ENCODE peak calls at places on chromosomes 3 and 15, in seven cellular contexts. F is GM12878, X is HepG2, U is GM12892, N is K562, V is SK-N-SH, D is H1. G is an unnamed sample.

GRCh38 chr3:133941390-133941789 is 45.7 kb upstream of the RAB6B start:
- DNase-seq in F (no peak), X (no peak), U (no peak), N (no peak), V (no peak), D (peak; percentile 44), G (no peak)

GRCh38 chr15:98853161-98853560 is 154.4 kb downstream of the PGPEP1L start:
- DNase-seq in F (peak; percentile 50), X (peak; percentile 29), U (no peak), N (peak; percentile 50), V (peak; percentile 77), D (no peak), G (peak; percentile 38)

GRCh38 chr15:80977627-80978036 is 12.0 kb downstream of the MESD start:
- DNase-seq in F (no peak), X (peak; percentile 35), U (no peak), N (peak; percentile 81), V (peak; percentile 48), D (peak; percentile 79), G (no peak)

GRCh38 chr15:67930720-67931119 is 90.9 kb upstream of the RNU6-1 start:
- DNase-seq in F (no peak), X (no peak), U (no peak), N (no peak), V (no peak), D (no peak), G (no peak)

GRCh38 chr3:71541313-71541712 is 42.2 kb downstream of the FOXP1 start:
- DNase-seq in F (no peak), X (no peak), U (no peak), N (peak; percentile 11), V (no peak), D (no peak), G (no peak)

GRCh38 chr15:81294501-81294850 is 29.5 kb downstream of the STARD5 start:
- DNase-seq in F (no peak), X (no peak), U (no peak), N (no peak), V (no peak), D (no peak), G (no peak)

GRCh38 chr3:175726228-175726627 is 867.1 kb downstream of the NAALADL2 start:
- DNase-seq in F (no peak), X (no peak), U (no peak), N (no peak), V (no peak), D (no peak), G (no peak)

GRCh38 chr3:9420850-9421549 is 23.6 kb downstream of the SETD5 start:
- DNase-seq in F (no peak), X (no peak), U (no peak), N (no peak), V (no peak), D (no peak), G (no peak)

GRCh38 chr3:197236362-197236761 is 62.0 kb downstream of the DLG1 start:
- DNase-seq in F (no peak), X (peak; percentile 19), U (no peak), N (no peak), V (no peak), D (no peak), G (no peak)

GRCh38 chr3:157782236-157782635 is 279.0 kb upstream of the VEPH1 start:
- DNase-seq in F (no peak), X (no peak), U (no peak), N (no peak), V (no peak), D (no peak), G (no peak)

GRCh38 chr3:52891164-52891563 is 6.2 kb downstream of the STIMATE start:
- DNase-seq in F (no peak), X (no peak), U (no peak), N (no peak), V (no peak), D (no peak), G (no peak)

GRCh38 chr15:26805470-26805869 is 32.6 kb upstream of the GABRB3 start:
- DNase-seq in F (no peak), X (no peak), U (no peak), N (no peak), V (no peak), D (no peak), G (no peak)

GRCh38 chr3:99172736-99173657 is 271.5 kb upstream of the DCBLD2 start:
- DNase-seq in F (peak; percentile 9), X (peak; percentile 54), U (no peak), N (peak; percentile 11), V (peak; percentile 36), D (peak; percentile 69), G (peak; percentile 3)

GRCh38 chr15:64122444-64122843 is 26.7 kb downstream of the SNX1 start:
- DNase-seq in F (no peak), X (no peak), U (no peak), N (no peak), V (no peak), D (no peak), G (no peak)

GRCh38 chr3:126111126-126111551 is 27.2 kb upstream of the SLC41A3 start:
- DNase-seq in F (no peak), X (no peak), U (peak; percentile 6), N (no peak), V (peak; percentile 11), D (peak; percentile 33), G (no peak)

GRCh38 chr15:33207646-33208045 is 13.1 kb upstream of the FMN1 start:
- DNase-seq in F (no peak), X (no peak), U (no peak), N (no peak), V (no peak), D (no peak), G (no peak)

GRCh38 chr15:67815036-67815592 is 10.2 kb upstream of the SKOR1 start:
- DNase-seq in F (no peak), X (no peak), U (no peak), N (no peak), V (peak; percentile 9), D (no peak), G (no peak)

GRCh38 chr3:57164217-57164605 is 942 bp downstream of the IL17RD start:
- DNase-seq in F (no peak), X (no peak), U (no peak), N (no peak), V (no peak), D (no peak), G (no peak)

GRCh38 chr15:66503780-66504562 is 684 bp downstream of the RPL4 start:
- DNase-seq in F (no peak), X (no peak), U (no peak), N (no peak), V (no peak), D (no peak), G (no peak)
- TF ChIP-seq POLR2AphosphoS5 in F (no peak), X (no peak), U (no peak), N (no peak), V (no peak), D (peak; percentile 24), G (no peak)

GRCh38 chr3:182370949-182371348 is 422.4 kb upstream of the ATP11B start:
- DNase-seq in F (no peak), X (no peak), U (no peak), N (no peak), V (no peak), D (no peak), G (no peak)

GRCh38 chr3:182364323-182364722 is 429.0 kb upstream of the ATP11B start:
- DNase-seq in F (no peak), X (no peak), U (no peak), N (peak; percentile 34), V (peak; percentile 9), D (no peak), G (no peak)

GRCh38 chr3:182369861-182370260 is 423.4 kb upstream of the ATP11B start:
- DNase-seq in F (no peak), X (no peak), U (no peak), N (no peak), V (no peak), D (no peak), G (no peak)

GRCh38 chr3:182366746-182367145 is 426.6 kb upstream of the ATP11B start:
- DNase-seq in F (no peak), X (no peak), U (no peak), N (no peak), V (no peak), D (no peak), G (no peak)

DNA sequence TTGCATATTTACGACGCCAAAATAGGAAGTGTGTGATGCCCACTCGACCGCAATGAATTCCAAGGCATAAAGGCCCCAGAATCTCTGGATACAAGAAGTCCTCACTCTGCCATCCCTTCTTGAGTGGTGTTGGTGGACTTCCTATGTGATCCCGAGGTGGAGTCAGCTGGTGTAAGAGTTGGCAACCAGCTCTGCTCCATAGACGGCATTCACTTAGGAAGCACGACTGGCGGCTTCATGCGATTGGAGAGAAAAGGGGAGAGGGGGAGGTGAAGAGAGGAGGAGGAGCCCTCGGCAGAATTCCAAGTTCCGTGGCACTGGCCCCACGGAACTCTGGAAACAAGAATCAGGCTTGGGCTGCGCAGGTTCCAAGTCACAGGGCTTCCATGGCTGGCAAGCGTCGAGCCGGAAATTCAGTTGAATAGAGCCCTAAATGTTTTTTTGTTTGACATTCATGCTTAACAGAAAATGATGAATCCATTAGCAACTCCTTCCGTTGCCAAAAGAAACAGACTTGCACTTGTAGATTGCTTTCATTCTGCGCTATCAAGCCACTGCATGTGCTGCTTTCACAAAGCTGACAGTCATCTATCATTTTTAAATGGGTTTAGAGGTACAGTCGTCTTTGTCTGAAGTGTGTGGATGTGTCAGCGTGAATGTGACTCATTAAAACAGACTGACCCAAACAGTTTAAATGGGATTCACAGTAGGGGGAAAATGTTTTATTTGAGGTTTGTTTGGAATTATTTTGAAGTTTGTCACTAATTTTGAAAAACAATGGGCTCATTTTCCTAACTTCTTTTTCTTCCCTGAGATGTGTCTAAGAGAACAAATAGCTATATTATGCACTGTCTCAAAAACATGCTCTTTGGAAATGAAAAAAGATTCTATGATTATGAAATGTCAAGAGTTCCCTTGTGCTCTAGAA is 428.3 kb upstream of the ATP11B start:
- DNase-seq in F (no peak), X (no peak), U (no peak), N (peak; percentile 72), V (peak; percentile 46), D (no peak), G (no peak)
- TF ChIP-seq TAF1 in F (no peak), X (no peak), U (no peak), N (peak; percentile 35), V (no peak), D (no peak), G (no peak)

GRCh38 chr3:11705049-11705448 is 61.3 kb upstream of the VGLL4 start:
- DNase-seq in F (no peak), X (no peak), U (no peak), N (peak; percentile 53), V (no peak), D (peak; percentile 53), G (no peak)
- TF ChIP-seq POLR2AphosphoS5 in F (no peak), X (no peak), U (no peak), N (no peak), V (no peak), D (no peak), G (no peak)

DNA sequence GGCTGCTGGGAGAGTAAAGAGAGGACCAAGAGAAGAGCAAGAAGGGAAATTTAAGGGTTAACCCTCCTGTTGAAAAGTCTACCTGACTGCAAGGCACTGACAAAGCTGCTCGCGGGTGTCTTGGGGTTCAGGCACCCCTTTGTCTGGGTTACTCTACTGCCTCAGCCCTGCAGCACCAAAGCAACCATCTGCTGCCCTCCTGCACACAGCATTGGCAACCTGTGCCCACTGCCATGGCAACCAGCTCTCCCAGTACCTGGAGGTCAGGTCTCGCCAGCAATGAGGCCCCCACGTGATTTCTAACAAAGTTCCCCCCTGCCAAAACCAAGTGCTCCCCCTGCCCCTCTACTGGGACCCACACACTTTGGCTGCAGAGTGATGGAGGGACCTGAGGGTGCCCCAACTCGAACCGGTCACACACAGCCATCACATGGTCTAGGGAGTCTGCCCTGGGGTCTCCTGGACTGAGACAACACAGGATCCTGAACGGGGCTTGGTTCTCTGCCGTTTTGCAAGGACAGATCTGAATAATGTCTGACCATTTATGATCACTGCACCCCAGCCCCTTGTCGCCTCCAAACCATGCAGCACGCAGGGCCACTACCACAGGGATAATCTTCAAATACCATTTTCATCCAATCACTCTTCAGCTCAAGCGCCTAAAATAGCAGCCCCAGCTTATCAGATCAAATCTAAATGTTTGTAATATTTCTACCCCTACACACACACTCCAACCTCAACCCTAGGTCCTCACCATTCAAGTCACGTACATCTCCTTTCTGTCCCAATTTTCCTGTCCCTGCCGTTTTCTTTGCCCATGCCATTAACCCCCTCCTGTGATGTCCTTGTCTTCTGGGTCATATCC is 50.7 kb downstream of the ADCY5 start:
- DNase-seq in F (no peak), X (no peak), U (no peak), N (no peak), V (no peak), D (no peak), G (no peak)
- TF ChIP-seq TAF1 in F (no peak), X (no peak), U (no peak), N (no peak), V (no peak), D (no peak), G (no peak)

G was measured in GM12891.